ENCODE peak calls at places on chromosomes 13 and 19, in five cellular contexts. One of them, this sample, is unnamed.
A peak's percentile ranks its signal among the peaks of the same experiment; 100 is the strongest.

GRCh38 chr13:51682691-51683090 is 98.4 kb downstream of the WDFY2 start:
- DNase-seq in PC-3: no peak
- DNase-seq in HCEC 1CT: peak; percentile 21
- DNase-seq in T-cell: no peak
- DNase-seq in NCI-H1105: no peak
- DNase-seq in this sample: no peak

GRCh38 chr13:109235901-109236300 is 550.5 kb downstream of the IRS2 start:
- DNase-seq in NCI-H1105: peak; percentile 38
- DNase-seq in T-cell: no peak
- DNase-seq in PC-3: no peak
- DNase-seq in HCEC 1CT: no peak
- DNase-seq in this sample: no peak

GRCh38 chr13:94739235-94739634 is 26.9 kb upstream of the SOX21 start:
- DNase-seq in NCI-H1105: no peak
- DNase-seq in PC-3: no peak
- DNase-seq in HCEC 1CT: no peak
- DNase-seq in T-cell: no peak
- DNase-seq in this sample: no peak

GRCh38 chr19:6739884-6740588 is 556 bp downstream of the TRIP10 start:
- DNase-seq in NCI-H1105: no peak
- DNase-seq in T-cell: no peak
- DNase-seq in HCEC 1CT: peak; percentile 6
- DNase-seq in PC-3: no peak
- DNase-seq in this sample: no peak

GRCh38 chr13:62357887-62358645 is 942.4 kb upstream of the PCDH20 start:
- DNase-seq in HCEC 1CT: no peak
- DNase-seq in NCI-H1105: peak; percentile 53
- DNase-seq in PC-3: peak; percentile 62
- DNase-seq in T-cell: no peak
- DNase-seq in this sample: peak; percentile 44

GRCh38 chr19:54616840-54617560 is 13.3 kb upstream of the LILRB1 start:
- DNase-seq in NCI-H1105: no peak
- DNase-seq in HCEC 1CT: no peak
- DNase-seq in PC-3: no peak
- DNase-seq in T-cell: no peak
- DNase-seq in this sample: peak; percentile 32

GRCh38 chr19:27777726-27778125 is 1435.2 kb downstream of the UQCRFS1 start:
- DNase-seq in T-cell: no peak
- DNase-seq in HCEC 1CT: no peak
- DNase-seq in PC-3: no peak
- DNase-seq in NCI-H1105: no peak
- DNase-seq in this sample: no peak

GRCh38 chr13:64928704-64929499 is 2301.2 kb downstream of the PCDH9 start:
- DNase-seq in PC-3: peak; percentile 70
- DNase-seq in NCI-H1105: no peak
- DNase-seq in HCEC 1CT: no peak
- DNase-seq in T-cell: no peak
- DNase-seq in this sample: no peak

GRCh38 chr19:2488942-2489731 is 13.2 kb downstream of the GADD45B start:
- DNase-seq in HCEC 1CT: peak; percentile 39
- DNase-seq in T-cell: no peak
- DNase-seq in NCI-H1105: peak; percentile 69
- DNase-seq in PC-3: peak; percentile 54
- DNase-seq in this sample: no peak

GRCh38 chr19:49231389-49231788 is 73.8 kb downstream of the TRPM4 start:
- DNase-seq in NCI-H1105: no peak
- DNase-seq in PC-3: no peak
- DNase-seq in T-cell: no peak
- DNase-seq in HCEC 1CT: no peak
- DNase-seq in this sample: no peak

GRCh38 chr19:45340232-45340898 is at the start of gene KLC3:
- DNase-seq in T-cell: peak; percentile 42
- DNase-seq in NCI-H1105: peak; percentile 31
- DNase-seq in PC-3: peak; percentile 70
- DNase-seq in HCEC 1CT: no peak
- DNase-seq in this sample: no peak

GRCh38 chr13:40101708-40102359 is 446.4 kb downstream of the COG6 start:
- DNase-seq in NCI-H1105: no peak
- DNase-seq in PC-3: no peak
- DNase-seq in T-cell: no peak
- DNase-seq in HCEC 1CT: no peak
- DNase-seq in this sample: peak; percentile 37

GRCh38 chr19:6220385-6221191 is 59.2 kb downstream of the MLLT1 start:
- DNase-seq in T-cell: no peak
- DNase-seq in PC-3: no peak
- DNase-seq in NCI-H1105: no peak
- DNase-seq in HCEC 1CT: peak; percentile 29
- DNase-seq in this sample: peak; percentile 41

GRCh38 chr19:14021474-14021873 is 6.5 kb upstream of the RLN3 start:
- DNase-seq in HCEC 1CT: no peak
- DNase-seq in T-cell: no peak
- DNase-seq in NCI-H1105: no peak
- DNase-seq in PC-3: no peak
- DNase-seq in this sample: no peak

GRCh38 chr19:49340069-49340864 is 5.1 kb downstream of the CD37 start:
- DNase-seq in PC-3: no peak
- DNase-seq in NCI-H1105: peak; percentile 72
- DNase-seq in T-cell: no peak
- DNase-seq in HCEC 1CT: no peak
- DNase-seq in this sample: peak; percentile 29

GRCh38 chr13:94329754-94330551 is 149.5 kb downstream of the DCT start:
- DNase-seq in NCI-H1105: no peak
- DNase-seq in T-cell: no peak
- DNase-seq in HCEC 1CT: peak; percentile 95
- DNase-seq in PC-3: peak; percentile 87
- DNase-seq in this sample: no peak

GRCh38 chr13:104757712-104758111 is 1691.5 kb upstream of the SLC10A2 start:
- DNase-seq in T-cell: no peak
- DNase-seq in HCEC 1CT: no peak
- DNase-seq in NCI-H1105: no peak
- DNase-seq in PC-3: peak; percentile 6
- DNase-seq in this sample: no peak

GRCh38 chr13:81207221-81207620 is 866.3 kb upstream of the SPRY2 start:
- DNase-seq in NCI-H1105: no peak
- DNase-seq in T-cell: no peak
- DNase-seq in HCEC 1CT: peak; percentile 16
- DNase-seq in PC-3: no peak
- DNase-seq in this sample: no peak

GRCh38 chr13:25088562-25089221 is 7.2 kb upstream of the PABPC3 start:
- DNase-seq in PC-3: no peak
- DNase-seq in T-cell: no peak
- DNase-seq in HCEC 1CT: no peak
- DNase-seq in NCI-H1105: no peak
- DNase-seq in this sample: no peak

GRCh38 chr13:39938591-39938990 is 283.1 kb downstream of the COG6 start:
- DNase-seq in T-cell: no peak
- DNase-seq in HCEC 1CT: no peak
- DNase-seq in PC-3: no peak
- DNase-seq in NCI-H1105: no peak
- DNase-seq in this sample: no peak

GRCh38 chr13:91328726-91329125 is 18.8 kb upstream of the MIR17HG start:
- DNase-seq in NCI-H1105: no peak
- DNase-seq in PC-3: no peak
- DNase-seq in HCEC 1CT: no peak
- DNase-seq in T-cell: no peak
- DNase-seq in this sample: no peak

GRCh38 chr19:4233282-4233853 is 4.0 kb downstream of the EBI3 start:
- DNase-seq in PC-3: peak; percentile 48
- DNase-seq in NCI-H1105: no peak
- DNase-seq in T-cell: peak; percentile 63
- DNase-seq in HCEC 1CT: no peak
- DNase-seq in this sample: peak; percentile 23

GRCh38 chr13:76654263-76654662 is 231.9 kb downstream of the KCTD12 start:
- DNase-seq in NCI-H1105: no peak
- DNase-seq in HCEC 1CT: no peak
- DNase-seq in T-cell: no peak
- DNase-seq in PC-3: no peak
- DNase-seq in this sample: no peak

GRCh38 chr13:52085416-52085815 is 43.5 kb downstream of the NEK5 start:
- DNase-seq in NCI-H1105: no peak
- DNase-seq in PC-3: no peak
- DNase-seq in T-cell: no peak
- DNase-seq in HCEC 1CT: peak; percentile 80
- DNase-seq in this sample: no peak

GRCh38 chr19:1469936-1470863 is 8.8 kb downstream of the C19orf25 start:
- DNase-seq in NCI-H1105: peak; percentile 82
- DNase-seq in HCEC 1CT: peak; percentile 0
- DNase-seq in PC-3: peak; percentile 61
- DNase-seq in T-cell: peak; percentile 69
- DNase-seq in this sample: no peak

GRCh38 chr13:66951426-66951825 is 278.7 kb downstream of the PCDH9 start:
- DNase-seq in PC-3: no peak
- DNase-seq in NCI-H1105: no peak
- DNase-seq in T-cell: no peak
- DNase-seq in HCEC 1CT: no peak
- DNase-seq in this sample: no peak

GRCh38 chr19:45526143-45526542 is 18.9 kb downstream of the VASP start:
- DNase-seq in PC-3: peak; percentile 75
- DNase-seq in HCEC 1CT: peak; percentile 44
- DNase-seq in T-cell: no peak
- DNase-seq in NCI-H1105: peak; percentile 34
- DNase-seq in this sample: no peak

GRCh38 chr13:47679391-47679790 is 321.7 kb downstream of the SUCLA2 start:
- DNase-seq in HCEC 1CT: peak; percentile 84
- DNase-seq in PC-3: peak; percentile 52
- DNase-seq in T-cell: no peak
- DNase-seq in NCI-H1105: no peak
- DNase-seq in this sample: no peak

This sample was measured in MV-4-11.